ENCODE peak calls at places on chromosomes 3 and 15, in six cellular contexts. R, Y, Q, X, O and B are unnamed samples.

GRCh38 chr3:49024449-49024848 is 2.5 kb downstream of the NDUFAF3 start:
- DNase-seq in Q (no peak), X (no peak), Y (no peak), R (no peak), O (no peak), B (no peak)

GRCh38 chr15:58146734-58147133 is 8.6 kb downstream of the AQP9 start:
- DNase-seq in Q (no peak), R (no peak), O (no peak), X (no peak), Y (no peak), B (no peak)

GRCh38 chr15:60601098-60601497 is 122.2 kb upstream of the ICE2 start:
- DNase-seq in R (no peak), O (no peak), Q (no peak), X (no peak), Y (no peak), B (no peak)

GRCh38 chr15:83516935-83517334 is 69.8 kb downstream of the SH3GL3 start:
- DNase-seq in X (no peak), Q (no peak), R (no peak), O (no peak), Y (no peak), B (no peak)

GRCh38 chr3:158267015-158267414 is 157.1 kb downstream of the RSRC1 start:
- DNase-seq in Y (no peak), O (no peak), Q (no peak), R (no peak), X (no peak), B (no peak)

GRCh38 chr3:126464494-126464893 is 11.2 kb downstream of the ZXDC start:
- DNase-seq in O (no peak), X (no peak), Y (no peak), R (no peak), Q (peak; percentile 17), B (no peak)

GRCh38 chr3:11085078-11085840 is 69.0 kb upstream of the HRH1 start:
- DNase-seq in X (no peak), Q (no peak), R (no peak), O (no peak), Y (no peak), B (no peak)

GRCh38 chr3:190345878-190346277 is 23.6 kb upstream of the CLDN1 start:
- DNase-seq in Q (no peak), R (no peak), Y (no peak), O (no peak), X (no peak), B (no peak)

GRCh38 chr15:76345880-76346665 is 9.5 kb downstream of the ISL2 start:
- DNase-seq in X (no peak), O (peak; percentile 66), Y (no peak), Q (no peak), R (no peak), B (no peak)

GRCh38 chr15:91866371-91866905 is 12.9 kb downstream of the SLCO3A1 start:
- DNase-seq in Y (no peak), X (no peak), Q (no peak), R (no peak), O (no peak), B (no peak)